ENCODE peak calls at places on chromosomes 4 and X, in six cellular contexts. G is left ventricle myocardium inferior; J is DMS79; V is epithelial cell of esophagus; C is stimulated activated CD4-positive, alpha-beta T cell treated with anti-CD3 and anti-CD28 coated beads, Interleukin-2, amount 100 ng/mL, for 48 hours; R is stromal cell of bone marrow. K is an unnamed sample.

GRCh38 chr4:3526456-3526855 is 5.8 kb downstream of the LRPAP1 start:
- DNase-seq in G (no peak), J (no peak), V (no peak), C (no peak), R (no peak), K (no peak)

GRCh38 chr4:113020966-113021365 is 28.5 kb upstream of the ANK2 start:
- DNase-seq in G (no peak), J (no peak), V (no peak), C (no peak), R (no peak), K (no peak)

GRCh38 chr4:116180056-116180690 is 905.2 kb downstream of the TRAM1L1 start:
- DNase-seq in G (no peak), J (no peak), V (peak; percentile 28), C (no peak), R (no peak), K (peak; percentile 29)

GRCh38 chrX:55451990-55452824 is at the start of gene MAGEH1:
- DNase-seq in G (peak; percentile 84), J (peak; percentile 69), V (peak; percentile 66), C (peak; percentile 59), R (peak; percentile 65), K (peak; percentile 69)

GRCh38 chr4:1402021-1402515 is 4.2 kb downstream of the NKX1-1 start:
- DNase-seq in G (no peak), J (no peak), V (no peak), C (no peak), R (no peak), K (no peak)

GRCh38 chrX:149630681-149631292 is 805 bp downstream of the TMEM185A start:
- DNase-seq in G (no peak), J (no peak), V (peak; percentile 39), C (no peak), R (peak; percentile 20), K (no peak)

GRCh38 chr4:17577660-17578481 is 873 bp downstream of the LAP3 start:
- DNase-seq in G (peak; percentile 42), J (no peak), V (peak; percentile 30), C (peak; percentile 31), R (peak; percentile 6), K (peak; percentile 18)

GRCh38 chr4:80507507-80507906 is 172.0 kb downstream of the CFAP299 start:
- DNase-seq in G (no peak), J (no peak), V (no peak), C (no peak), R (no peak), K (no peak)

GRCh38 chr4:110675406-110675805 is 52.5 kb upstream of the PITX2 start:
- DNase-seq in G (no peak), J (no peak), V (no peak), C (no peak), R (no peak), K (no peak)

GRCh38 chr4:80202784-80203553 is 5.7 kb downstream of the PRDM8 start:
- DNase-seq in G (no peak), J (no peak), V (peak; percentile 38), C (no peak), R (no peak), K (peak; percentile 62)

GRCh38 chr4:46852839-46853238 is 56.2 kb downstream of the COX7B2 start:
- DNase-seq in G (no peak), J (no peak), V (no peak), C (no peak), R (no peak), K (no peak)

GRCh38 chr4:152369903-152370296 is 166.0 kb downstream of the FBXW7 start:
- DNase-seq in G (no peak), J (no peak), V (no peak), C (no peak), R (no peak), K (no peak)

GRCh38 chr4:21827575-21827974 is 121.0 kb downstream of the KCNIP4 start:
- DNase-seq in G (no peak), J (no peak), V (no peak), C (no peak), R (no peak), K (no peak)

GRCh38 chrX:81586091-81586490 is 384.2 kb downstream of the SH3BGRL start:
- DNase-seq in G (no peak), J (no peak), V (no peak), C (no peak), R (no peak), K (no peak)

GRCh38 chr4:37936889-37937498 is 23.2 kb upstream of the PTTG2 start:
- DNase-seq in G (peak; percentile 57), J (no peak), V (no peak), C (no peak), R (no peak), K (no peak)

GRCh38 chr4:61200195-61200990 is at the start of gene ADGRL3:
- DNase-seq in G (peak; percentile 45), J (no peak), V (peak; percentile 42), C (no peak), R (no peak), K (peak; percentile 93)

GRCh38 chr4:31788676-31789075 is 1068.5 kb downstream of the PCDH7 start:
- DNase-seq in G (no peak), J (no peak), V (no peak), C (no peak), R (no peak), K (peak; percentile 3)

GRCh38 chr4:152063301-152064235 is 302.8 kb upstream of the GATB start:
- DNase-seq in G (no peak), J (no peak), V (peak; percentile 40), C (no peak), R (no peak), K (peak; percentile 35)